ENCODE peak calls at places on chromosomes 16 and 17, in four cellular contexts. R, E, J and B are unnamed samples. For H3K27me3, the result is how much of the 10 kb centered on the place peaks cover.

GRCh38 chr17:67124469-67125148 is 80.3 kb downstream of the CACNG1 start:
- DNase-seq in J (no peak), R (no peak), E (peak), B (no peak)

GRCh38 chr16:2003827-2004641 is 5.6 kb downstream of the ZNF598 start:
- DNase-seq in J (no peak), R (peak), E (peak), B (peak)

GRCh38 chr17:48270896-48271295 is 159.1 kb downstream of the SKAP1 start:
- DNase-seq in J (no peak), R (no peak), E (no peak), B (no peak)

GRCh38 chr16:12685806-12686205 is 117.9 kb downstream of the CPPED1 start:
- DNase-seq in J (no peak), R (no peak), E (no peak), B (no peak)

GRCh38 chr17:43627657-43628650 is 33.8 kb downstream of the MEOX1 start:
- DNase-seq in R (no peak), J (no peak), E (no peak), B (no peak)

GRCh38 chr16:4882261-4882632 is 35.0 kb downstream of the UBN1 start:
- DNase-seq in R (no peak), E (peak), J (no peak), B (no peak)

GRCh38 chr17:73196500-73196899 is 3.6 kb downstream of the COG1 start:
- DNase-seq in R (no peak), J (no peak), E (no peak), B (no peak)

GRCh38 chr17:10130263-10130662 is 68.1 kb downstream of the GAS7 start:
- DNase-seq in E (no peak), J (no peak), R (no peak), B (no peak)

GRCh38 chr16:69329369-69330285 is 761 bp downstream of the PDF start:
- DNase-seq in E (peak), R (no peak), J (no peak), B (peak)

GRCh38 chr16:59905628-59906027 is 1171.5 kb upstream of the GOT2 start:
- DNase-seq in E (no peak), J (no peak), R (no peak), B (no peak)

GRCh38 chr16:30533146-30533522 is 1.5 kb downstream of the ZNF747 start:
- DNase-seq in R (no peak), J (no peak), E (no peak), B (no peak)

GRCh38 chr17:69222707-69223106 is 5.9 kb downstream of the ABCA10 start:
- DNase-seq in E (no peak), R (no peak), J (no peak), B (no peak)

DNA sequence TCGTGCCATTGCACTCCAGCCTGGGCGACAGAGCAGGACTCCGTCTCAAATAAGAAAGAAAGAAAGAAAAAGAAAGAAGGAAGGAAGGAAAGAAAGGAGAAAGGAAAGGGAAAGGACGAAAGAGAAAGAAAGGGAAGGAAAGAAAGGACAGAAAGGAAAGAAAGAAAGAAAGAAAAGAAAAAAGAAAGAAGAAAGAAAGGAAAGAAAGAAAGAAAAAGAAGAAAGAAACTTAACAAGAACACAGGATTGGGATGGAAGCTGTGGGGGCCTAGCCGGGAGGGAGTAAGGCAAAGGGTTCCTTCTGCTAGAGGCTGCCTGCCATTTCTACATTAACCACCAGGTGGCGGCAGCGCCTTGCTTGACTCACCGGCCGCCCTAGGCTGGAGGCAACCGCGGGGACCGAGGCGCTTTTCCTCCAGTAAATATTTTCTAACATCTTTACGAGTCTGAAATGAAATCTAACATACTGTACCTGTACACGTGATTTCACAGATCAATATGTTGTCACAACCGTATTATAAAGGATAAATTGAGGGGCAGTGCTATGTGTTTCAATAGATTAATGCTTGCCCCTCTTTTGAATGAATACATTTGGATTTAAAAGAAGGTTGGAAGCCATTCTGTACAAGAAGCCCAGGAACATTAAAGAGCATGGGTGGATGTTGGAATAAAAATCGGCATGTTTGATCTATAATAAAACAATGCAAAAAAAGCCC is 6.1 kb downstream of the GJD3 start:
- DNase-seq in E (peak), J (no peak), R (peak), B (peak)
- TF ChIP-seq CTCF in E (peak), J (peak), R (peak), B (peak)

DNA sequence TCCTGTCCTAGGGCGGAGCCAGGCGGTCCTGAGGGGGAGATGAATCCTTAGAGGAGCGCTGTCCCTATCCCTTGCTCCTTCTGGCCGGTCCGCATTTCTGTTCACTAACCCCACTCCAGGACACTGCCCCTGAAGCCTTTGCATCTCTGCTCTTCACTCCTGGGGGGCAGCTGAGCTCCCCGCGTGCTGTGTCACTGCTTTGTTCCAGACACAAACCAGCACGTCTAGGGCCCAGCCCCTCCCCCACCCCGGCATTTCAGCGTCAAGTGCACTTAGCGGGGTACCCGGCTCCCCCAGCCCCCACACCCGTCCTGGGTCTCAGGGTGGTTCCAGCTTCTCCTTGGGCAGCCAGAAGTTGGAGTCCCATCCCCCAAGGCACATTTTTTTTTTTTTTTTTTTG is 8.9 kb downstream of the CORO6 start:
- DNase-seq in E (no peak), R (no peak), J (no peak), B (no peak)
- H3K27ac ChIP-seq in E (no peak), R (no peak), J (no peak), B (no peak)

GRCh38 chr16:86501989-86502855 is 8.1 kb upstream of the FOXF1 start:
- DNase-seq in R (no peak), E (no peak), J (no peak), B (no peak)
- H3K27me3 ChIP-seq in R (under half), E (half or more), J (under half), B (half or more)

GRCh38 chr16:9075299-9076071 is 16.0 kb upstream of the HAPSTR1 start:
- DNase-seq in E (no peak), J (no peak), R (no peak), B (no peak)

GRCh38 chr16:9079430-9079812 is 12.0 kb upstream of the HAPSTR1 start:
- DNase-seq in E (no peak), R (no peak), J (no peak), B (no peak)

GRCh38 chr16:9081183-9081582 is 10.3 kb upstream of the HAPSTR1 start:
- DNase-seq in E (no peak), R (no peak), J (no peak), B (no peak)

GRCh38 chr16:9072806-9073341 is 18.6 kb upstream of the HAPSTR1 start:
- DNase-seq in E (no peak), J (peak), R (peak), B (no peak)

GRCh38 chr16:9077001-9077809 is 14.2 kb upstream of the HAPSTR1 start:
- DNase-seq in R (no peak), E (peak), J (no peak), B (no peak)
- TF ChIP-seq CTCF in R (no peak), E (no peak), J (no peak), B (no peak)

DNA sequence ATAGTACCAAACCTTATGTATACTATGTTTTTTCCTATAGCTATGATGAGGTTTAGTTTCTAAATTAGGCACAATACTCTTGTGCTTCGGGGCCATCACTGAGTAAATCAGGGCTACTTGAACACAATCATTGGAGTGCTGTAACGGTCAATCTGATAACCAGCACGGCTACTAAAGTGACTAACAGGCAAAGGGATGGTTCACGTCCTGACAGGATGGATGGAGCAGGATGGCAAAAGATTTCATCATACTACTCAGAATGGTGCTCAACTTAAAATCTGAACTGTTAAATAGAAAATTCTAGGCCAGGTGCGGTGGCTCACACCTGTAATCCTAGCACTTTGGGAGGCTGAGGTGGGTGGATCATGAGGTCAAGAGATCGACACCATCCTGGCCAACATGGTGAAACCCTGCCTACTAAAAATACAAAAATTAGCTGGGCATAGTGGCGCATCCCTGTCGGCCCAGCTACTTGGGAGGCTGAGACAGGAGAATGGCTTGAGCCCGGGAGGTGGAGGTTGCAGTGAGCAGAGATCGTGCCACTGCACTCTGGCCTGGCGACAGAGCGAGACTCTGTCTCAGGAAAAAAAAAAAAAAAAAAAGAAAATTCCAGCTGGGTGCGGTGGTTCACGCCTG is 7.0 kb downstream of the TUFM start:
- DNase-seq in E (no peak), R (no peak), J (no peak), B (no peak)
- H3K27ac ChIP-seq in E (no peak), R (no peak), J (no peak), B (no peak)

GRCh38 chr17:5680766-5681165 is 96.5 kb upstream of the NLRP1 start:
- DNase-seq in E (no peak), J (no peak), R (no peak), B (no peak)
- H3K27me3 ChIP-seq in E (under half), J (under half), R (under half), B (under half)